ENCODE peak calls at places on chromosomes 4 and X, in six cellular contexts. L is AG04450, Z is heart left ventricle, H is pancreas, B is BE2C, W is astrocyte of the spinal cord. U is an unnamed sample.

GRCh38 chr4:930827-931193 is 1.3 kb downstream of the GAK start:
- DNase-seq in L (no peak), Z (no peak), H (peak; percentile 22), B (no peak), W (no peak), U (no peak)

GRCh38 chrX:102624105-102624504 is 24.8 kb downstream of the ARMCX5 start:
- DNase-seq in L (no peak), Z (no peak), H (no peak), B (no peak), W (no peak), U (no peak)

GRCh38 chrX:79161655-79162054 is 17.2 kb downstream of the GPR174 start:
- DNase-seq in L (no peak), Z (no peak), H (no peak), B (no peak), W (no peak), U (no peak)

GRCh38 chr4:182897601-182898478 is 19.3 kb downstream of the DCTD start:
- DNase-seq in L (no peak), Z (no peak), H (no peak), B (no peak), W (no peak), U (no peak)

GRCh38 chr4:188023682-188024081 is 28.1 kb downstream of the ZFP42 start:
- DNase-seq in L (no peak), Z (no peak), H (no peak), B (no peak), W (no peak), U (no peak)

GRCh38 chrX:23631136-23631535 is 36.2 kb upstream of the PRDX4 start:
- DNase-seq in L (no peak), Z (no peak), H (no peak), B (no peak), W (no peak), U (no peak)

GRCh38 chrX:80648023-80648422 is 161.7 kb downstream of the BRWD3 start:
- DNase-seq in L (no peak), Z (no peak), H (no peak), B (no peak), W (peak; percentile 0), U (no peak)

GRCh38 chr4:127686656-127687055 is 43.5 kb upstream of the SLC25A31 start:
- DNase-seq in L (no peak), Z (no peak), H (no peak), B (no peak), W (peak; percentile 32), U (no peak)

GRCh38 chrX:106168107-106168506 is at the start of gene PWWP3B:
- DNase-seq in L (no peak), Z (peak; percentile 19), H (peak; percentile 67), B (no peak), W (peak; percentile 71), U (peak; percentile 13)

GRCh38 chr4:19532120-19532848 is 719.4 kb upstream of the SLIT2 start:
- DNase-seq in L (no peak), Z (no peak), H (no peak), B (no peak), W (peak; percentile 35), U (peak; percentile 51)

GRCh38 chr4:142614621-142615323 is 231.3 kb downstream of the INPP4B start:
- DNase-seq in L (no peak), Z (no peak), H (no peak), B (no peak), W (peak; percentile 51), U (no peak)

GRCh38 chr4:81724925-81725329 is 253.2 kb upstream of the RASGEF1B start:
- DNase-seq in L (no peak), Z (peak; percentile 32), H (no peak), B (no peak), W (no peak), U (no peak)

GRCh38 chr4:180057891-180058643 is 2185.1 kb upstream of the TENM3 start:
- DNase-seq in L (no peak), Z (no peak), H (peak; percentile 78), B (peak; percentile 53), W (peak; percentile 17), U (no peak)

GRCh38 chrX:24294619-24295018 is 19.2 kb downstream of the SUPT20HL2 start:
- DNase-seq in L (no peak), Z (peak; percentile 22), H (no peak), B (peak; percentile 49), W (no peak), U (no peak)

GRCh38 chr4:123599061-123599919 is 202.7 kb downstream of the SPRY1 start:
- DNase-seq in L (no peak), Z (no peak), H (no peak), B (no peak), W (no peak), U (no peak)

GRCh38 chr4:99395595-99396364 is 39.4 kb downstream of the ADH7 start:
- DNase-seq in L (no peak), Z (no peak), H (no peak), B (no peak), W (peak; percentile 83), U (peak; percentile 49)

GRCh38 chrX:120251471-120252011 is 929 bp downstream of the ZBTB33 start:
- DNase-seq in L (no peak), Z (peak; percentile 25), H (no peak), B (peak; percentile 16), W (peak; percentile 12), U (no peak)

GRCh38 chrX:69387559-69388487 is 116.3 kb upstream of the NALF2 start:
- DNase-seq in L (peak; percentile 4), Z (peak; percentile 33), H (peak; percentile 73), B (peak; percentile 73), W (peak; percentile 1), U (peak; percentile 8)

GRCh38 chr4:158250321-158250720 is 40.0 kb downstream of the TMEM144 start:
- DNase-seq in L (no peak), Z (no peak), H (no peak), B (no peak), W (no peak), U (no peak)

GRCh38 chr4:39062094-39062493 is at the start of gene KLHL5:
- DNase-seq in L (no peak), Z (no peak), H (no peak), B (no peak), W (peak; percentile 41), U (no peak)

GRCh38 chr4:153153339-153153851 is 50.8 kb upstream of the TRIM2 start:
- DNase-seq in L (no peak), Z (peak; percentile 48), H (peak; percentile 74), B (peak; percentile 75), W (peak; percentile 29), U (no peak)

GRCh38 chr4:153152453-153153338 is 51.5 kb upstream of the TRIM2 start:
- DNase-seq in L (no peak), Z (peak; percentile 33), H (peak; percentile 77), B (peak; percentile 81), W (peak; percentile 43), U (no peak)

GRCh38 chr4:153154010-153154975 is 50.0 kb upstream of the TRIM2 start:
- DNase-seq in L (no peak), Z (no peak), H (no peak), B (peak; percentile 43), W (peak; percentile 34), U (peak; percentile 28)

GRCh38 chr4:153148796-153149195 is 55.4 kb upstream of the TRIM2 start:
- DNase-seq in L (no peak), Z (no peak), H (no peak), B (no peak), W (no peak), U (no peak)

GRCh38 chr4:153151535-153152452 is 52.4 kb upstream of the TRIM2 start:
- DNase-seq in L (no peak), Z (peak; percentile 23), H (peak; percentile 82), B (peak; percentile 85), W (peak; percentile 67), U (peak; percentile 43)
- H3K4me3 ChIP-seq in L (no peak overlapping the region), Z (peak overlapping the region; percentile 68), H (peak overlapping the region; percentile 67), B (peak overlapping the region; percentile 78), W (peak overlapping the region; percentile 53), U (peak overlapping the region; percentile 50)

GRCh38 chrX:155086961-155087735 is 15.8 kb downstream of the BRCC3 start:
- DNase-seq in L (no peak), Z (no peak), H (no peak), B (no peak), W (no peak), U (no peak)

GRCh38 chrX:155086202-155086840 is 15.0 kb downstream of the BRCC3 start:
- DNase-seq in L (no peak), Z (no peak), H (no peak), B (peak; percentile 45), W (peak; percentile 26), U (peak; percentile 5)
- TF ChIP-seq CTCF in L (peak; percentile 47), Z (peak; percentile 43), H (no peak), B (peak; percentile 42), W (peak; percentile 52), U (peak; percentile 34)

DNA sequence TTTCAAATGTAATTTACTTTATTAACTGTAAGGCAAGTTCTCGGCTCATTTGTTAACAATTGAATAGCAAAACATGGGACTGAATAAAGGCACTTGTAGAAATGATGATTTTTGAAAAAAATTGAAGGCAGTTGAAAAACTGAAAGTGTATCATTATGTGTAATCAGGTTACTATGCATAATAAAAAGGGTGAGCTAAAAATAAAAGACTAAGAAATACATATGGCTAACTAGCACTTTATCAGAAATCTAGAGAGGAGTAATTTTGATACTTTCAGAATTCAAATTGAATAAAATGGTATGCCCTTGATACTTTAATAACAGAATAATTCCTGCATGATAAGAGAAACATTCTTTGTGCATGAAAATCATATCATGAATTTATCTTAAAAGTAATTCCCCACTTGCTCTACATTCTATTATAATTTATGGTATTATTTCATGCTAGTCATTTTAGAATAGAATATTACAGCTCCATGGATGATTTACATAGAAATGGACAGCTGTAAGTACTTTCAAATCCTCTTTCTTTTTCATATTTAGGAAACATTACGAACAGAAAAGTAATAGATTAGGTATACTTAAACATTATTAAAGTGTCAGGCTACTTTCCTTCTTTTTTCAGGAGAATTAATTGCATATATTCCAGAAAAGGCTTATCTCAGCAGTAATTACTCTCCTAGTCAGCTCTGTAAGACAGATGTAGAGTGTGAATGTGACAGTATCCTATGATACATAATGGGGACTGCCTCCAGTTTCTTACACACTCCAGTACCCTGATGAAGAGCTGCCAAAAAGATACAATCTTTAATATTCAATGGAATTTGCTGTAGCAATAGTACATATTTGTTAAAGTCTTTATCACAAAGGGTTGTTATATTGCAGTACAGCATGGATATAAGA is 697.3 kb downstream of the CCSER1 start:
- DNase-seq in L (no peak), Z (no peak), H (no peak), B (no peak), W (no peak), U (no peak)
- H3K4me3 ChIP-seq in L (no peak overlapping the region), Z (no peak overlapping the region), H (no peak overlapping the region), B (no peak overlapping the region), W (no peak overlapping the region), U (no peak overlapping the region)

DNA sequence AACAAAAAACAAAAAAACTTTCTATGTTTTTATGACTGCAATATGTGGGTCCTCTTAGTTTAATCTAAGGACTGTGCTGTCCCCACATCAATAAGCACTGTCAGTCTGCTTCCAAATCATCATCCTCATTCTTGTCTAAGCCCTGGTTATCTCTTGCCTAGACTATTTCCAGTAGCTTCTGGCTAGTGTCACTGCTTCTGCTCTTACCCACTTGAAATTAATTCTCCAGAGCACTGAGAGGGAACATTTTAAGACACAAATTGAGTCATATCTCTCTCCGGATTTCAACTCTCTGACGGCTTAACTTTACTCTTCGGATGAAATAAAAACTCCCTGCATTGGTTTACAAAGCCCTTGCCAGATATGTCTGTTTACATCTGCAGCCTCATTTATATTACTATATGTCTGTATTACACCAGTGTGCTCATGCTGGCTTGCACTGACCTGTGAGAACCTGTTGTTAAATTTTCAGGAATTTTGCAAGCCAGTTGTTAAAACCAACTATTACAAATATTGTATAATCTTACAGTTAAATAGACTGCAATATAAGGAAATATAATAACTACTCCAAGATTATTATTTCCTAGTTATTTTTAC is 345.9 kb downstream of the ADGRL3 start:
- DNase-seq in L (no peak), Z (no peak), H (no peak), B (no peak), W (no peak), U (no peak)
- TF ChIP-seq CTCF in L (no peak), Z (no peak), H (no peak), B (no peak), W (no peak), U (no peak)

U was measured in astrocyte of the cerebellum.